ENCODE peak calls at places on chromosomes 2 and 18, in six cellular contexts. D, Y, R, S, T and U are unnamed samples.
A peak's percentile ranks its signal among the peaks of the same experiment; 100 is the strongest.

GRCh38 chr2:78418041-78418440 is 607.5 kb upstream of the REG3G start:
- DNase-seq in D (no peak), Y (peak; percentile 61), R (no peak), S (no peak), T (no peak), U (no peak)

GRCh38 chr2:81283081-81283480 is 978.5 kb upstream of the LRRTM1 start:
- DNase-seq in D (no peak), Y (no peak), R (no peak), S (no peak), T (no peak), U (no peak)

GRCh38 chr2:172247203-172247602 is 144.5 kb upstream of the DLX2 start:
- DNase-seq in D (no peak), Y (peak; percentile 77), R (no peak), S (no peak), T (no peak), U (no peak)

GRCh38 chr2:160205511-160205910 is 5.4 kb upstream of the ITGB6 start:
- DNase-seq in D (peak; percentile 69), Y (peak; percentile 100), R (no peak), S (peak; percentile 27), T (peak; percentile 89), U (peak; percentile 66)

GRCh38 chr18:12239426-12239825 is 14.7 kb upstream of the CIDEA start:
- DNase-seq in D (no peak), Y (peak; percentile 20), R (no peak), S (no peak), T (no peak), U (no peak)

GRCh38 chr18:59966913-59967312 is 67.1 kb downstream of the PMAIP1 start:
- DNase-seq in D (no peak), Y (peak; percentile 80), R (no peak), S (no peak), T (no peak), U (no peak)

GRCh38 chr2:55157474-55157884 is 74.6 kb downstream of the CLHC1 start:
- DNase-seq in D (no peak), Y (peak; percentile 15), R (no peak), S (no peak), T (peak; percentile 65), U (no peak)

GRCh38 chr2:232624554-232624842 is 8.9 kb upstream of the EFHD1 start:
- DNase-seq in D (no peak), Y (peak; percentile 56), R (no peak), S (no peak), T (no peak), U (no peak)

GRCh38 chr2:10977636-10978035 is 65.9 kb downstream of the KCNF1 start:
- DNase-seq in D (no peak), Y (no peak), R (no peak), S (no peak), T (no peak), U (no peak)

GRCh38 chr2:206259615-206260426 is 14.6 kb upstream of the ZDBF2 start:
- DNase-seq in D (no peak), Y (no peak), R (no peak), S (no peak), T (no peak), U (no peak)

GRCh38 chr18:4134691-4135090 is 320.4 kb downstream of the DLGAP1 start:
- DNase-seq in D (no peak), Y (no peak), R (no peak), S (no peak), T (no peak), U (no peak)

GRCh38 chr2:106192752-106193490 is 1.2 kb downstream of the UXS1 start:
- DNase-seq in D (peak; percentile 65), Y (peak; percentile 89), R (no peak), S (peak; percentile 75), T (peak; percentile 67), U (peak; percentile 59)

GRCh38 chr2:171244970-171245782 is 84.5 kb upstream of the TLK1 start:
- DNase-seq in D (no peak), Y (peak; percentile 77), R (no peak), S (no peak), T (peak; percentile 34), U (peak; percentile 24)

GRCh38 chr2:177900091-177900490 is 172.5 kb downstream of the PDE11A start:
- DNase-seq in D (no peak), Y (peak; percentile 89), R (no peak), S (no peak), T (no peak), U (no peak)

GRCh38 chr2:221380049-221380448 is 192.1 kb downstream of the EPHA4 start:
- DNase-seq in D (no peak), Y (no peak), R (no peak), S (no peak), T (no peak), U (no peak)

GRCh38 chr2:58535182-58535581 is 294.1 kb upstream of the FANCL start:
- DNase-seq in D (no peak), Y (no peak), R (no peak), S (no peak), T (no peak), U (no peak)

GRCh38 chr18:24490545-24490944 is 30.1 kb downstream of the HRH4 start:
- DNase-seq in D (no peak), Y (no peak), R (no peak), S (no peak), T (peak; percentile 77), U (peak; percentile 50)

GRCh38 chr2:134119672-134120159 is 134.2 kb upstream of the MGAT5 start:
- DNase-seq in D (peak; percentile 85), Y (peak; percentile 95), R (peak; percentile 92), S (peak; percentile 90), T (peak; percentile 94), U (peak; percentile 94)

GRCh38 chr2:226761195-226761583 is 38.4 kb downstream of the IRS1 start:
- DNase-seq in D (no peak), Y (no peak), R (no peak), S (no peak), T (no peak), U (no peak)

GRCh38 chr2:231800493-231801091 is 14.3 kb downstream of the COPS7B start:
- DNase-seq in D (no peak), Y (peak; percentile 46), R (no peak), S (peak; percentile 60), T (peak; percentile 62), U (peak; percentile 55)

GRCh38 chr2:238924496-238925195 is 76.8 kb downstream of the TWIST2 start:
- DNase-seq in D (no peak), Y (no peak), R (peak; percentile 15), S (no peak), T (no peak), U (no peak)

GRCh38 chr18:58937204-58937603 is 72.5 kb downstream of the ZNF532 start:
- DNase-seq in D (no peak), Y (peak; percentile 20), R (no peak), S (no peak), T (peak; percentile 34), U (peak; percentile 21)

GRCh38 chr2:126220336-126220735 is 435.6 kb upstream of the GYPC start:
- DNase-seq in D (peak; percentile 46), Y (no peak), R (no peak), S (no peak), T (no peak), U (no peak)

GRCh38 chr2:15776629-15776919 is 163.8 kb upstream of the MYCN start:
- DNase-seq in D (no peak), Y (no peak), R (no peak), S (no peak), T (no peak), U (no peak)

GRCh38 chr2:129443235-129443884 is 536.1 kb upstream of the RAB6C start:
- DNase-seq in D (no peak), Y (no peak), R (no peak), S (no peak), T (no peak), U (no peak)

GRCh38 chr18:32910694-32911296 is 138.0 kb upstream of the KLHL14 start:
- DNase-seq in D (no peak), Y (no peak), R (no peak), S (no peak), T (no peak), U (no peak)

GRCh38 chr2:43221660-43222471 is 4.5 kb downstream of the ZFP36L2 start:
- DNase-seq in D (peak; percentile 93), Y (peak; percentile 91), R (peak; percentile 82), S (peak; percentile 74), T (peak; percentile 84), U (peak; percentile 88)

GRCh38 chr2:101745711-101746694 is 48.5 kb downstream of the MAP4K4 start:
- DNase-seq in D (peak; percentile 38), Y (peak; percentile 73), R (no peak), S (no peak), T (peak; percentile 64), U (peak; percentile 47)

GRCh38 chr2:215699698-215700407 is 264.0 kb upstream of the FN1 start:
- DNase-seq in D (no peak), Y (no peak), R (no peak), S (no peak), T (no peak), U (no peak)

GRCh38 chr2:67159929-67160328 is 237.2 kb upstream of the ETAA1 start:
- DNase-seq in D (peak; percentile 21), Y (peak; percentile 13), R (no peak), S (no peak), T (no peak), U (peak; percentile 34)

GRCh38 chr2:15553951-15554350 is 7.2 kb downstream of the NBAS start:
- DNase-seq in D (no peak), Y (no peak), R (no peak), S (no peak), T (no peak), U (no peak)

GRCh38 chr2:218852911-218853667 is 6.5 kb upstream of the WNT6 start:
- DNase-seq in D (peak; percentile 8), Y (peak; percentile 69), R (peak; percentile 31), S (peak; percentile 76), T (peak; percentile 61), U (peak; percentile 66)

GRCh38 chr2:136319651-136320050 is 201.7 kb upstream of the CXCR4 start:
- DNase-seq in D (no peak), Y (no peak), R (no peak), S (no peak), T (no peak), U (no peak)